ENCODE peak calls at places on chromosome 22, in four cellular contexts. F is lower lobe of right lung, U is tibial artery, Z is DND-41. P is an unnamed sample. For H3K27me3, the result is how much of the 10 kb centered on the place peaks cover.

GRCh38 chr22:42747701-42748513 is 27.2 kb upstream of the A4GALT start:
- DNase-seq in F (no peak), U (no peak), Z (no peak), P (no peak)

GRCh38 chr22:44623771-44624510 is 78.1 kb upstream of the PRR5 start:
- DNase-seq in F (peak), U (no peak), Z (no peak), P (no peak)

GRCh38 chr22:23302171-23303002 is 122.1 kb downstream of the BCR start:
- DNase-seq in F (peak), Z (no peak), U (peak), P (no peak)

GRCh38 chr22:17087176-17088131 is 2.7 kb downstream of the IL17RA start:
- DNase-seq in U (peak), F (no peak), Z (peak), P (no peak)

GRCh38 chr22:36160499-36160942 is at the start of gene APOL3:
- DNase-seq in U (peak), F (peak), Z (peak), P (peak)

GRCh38 chr22:43533131-43533530 is 121.3 kb downstream of the MPPED1 start:
- DNase-seq in U (peak), Z (no peak), F (no peak), P (no peak)

GRCh38 chr22:26734339-26735018 is 77.1 kb downstream of the MIAT start:
- DNase-seq in F (no peak), Z (no peak), U (no peak), P (no peak)

GRCh38 chr22:31313366-31314147 is 21.3 kb upstream of the PIK3IP1 start:
- DNase-seq in Z (peak), U (peak), F (peak), P (peak)

GRCh38 chr22:33451851-33452469 is 393.8 kb upstream of the SYN3 start:
- DNase-seq in Z (no peak), U (no peak), F (no peak), P (no peak)

GRCh38 chr22:45263790-45264269 is 20.9 kb upstream of the UPK3A start:
- DNase-seq in Z (no peak), U (peak), F (peak), P (peak)

GRCh38 chr22:28231423-28231822 is 312.4 kb upstream of the PITPNB start:
- DNase-seq in F (no peak), U (no peak), Z (no peak), P (no peak)

GRCh38 chr22:29004647-29005371 is 56.8 kb downstream of the C22orf31 start:
- DNase-seq in U (no peak), Z (peak), F (peak), P (peak)

GRCh38 chr22:47232197-47232596 is 469.7 kb downstream of the TBC1D22A start:
- DNase-seq in Z (no peak), U (no peak), F (no peak), P (no peak)

GRCh38 chr22:32990187-32990586 is 68.0 kb downstream of the SYN3 start:
- DNase-seq in Z (no peak), F (no peak), U (no peak), P (no peak)

GRCh38 chr22:43441751-43442150 is 29.9 kb downstream of the MPPED1 start:
- DNase-seq in U (no peak), F (no peak), Z (no peak), P (no peak)

GRCh38 chr22:23826510-23827350 is 12.1 kb downstream of the DERL3 start:
- DNase-seq in Z (no peak), F (peak), U (no peak), P (no peak)

GRCh38 chr22:31139066-31139465 is 1.2 kb downstream of the PLA2G3 start:
- DNase-seq in U (no peak), Z (no peak), F (peak), P (no peak)

GRCh38 chr22:27329966-27330645 is 471.4 kb downstream of the MN1 start:
- DNase-seq in Z (no peak), U (no peak), F (no peak), P (no peak)

GRCh38 chr22:30045901-30046715 is 34.2 kb upstream of the HORMAD2 start:
- DNase-seq in F (no peak), Z (no peak), U (no peak), P (no peak)

GRCh38 chr22:29275167-29275566 is 7.1 kb downstream of the EWSR1 start:
- DNase-seq in Z (no peak), F (no peak), U (no peak), P (no peak)

GRCh38 chr22:29713156-29713715 is 6.6 kb upstream of the CABP7 start:
- DNase-seq in Z (no peak), U (no peak), F (no peak), P (no peak)

GRCh38 chr22:24060375-24060788 is 49.3 kb downstream of the CABIN1 start:
- DNase-seq in U (no peak), Z (no peak), F (no peak), P (no peak)

GRCh38 chr22:28894320-28894719 is 10.9 kb downstream of the ZNRF3 start:
- DNase-seq in U (peak), Z (no peak), F (no peak), P (no peak)

GRCh38 chr22:35313311-35314121 is 13.8 kb downstream of the TOM1 start:
- DNase-seq in F (no peak), Z (no peak), U (peak), P (peak)

GRCh38 chr22:48319321-48320047 is 1508.2 kb downstream of the BRD1 start:
- DNase-seq in F (peak), U (peak), Z (no peak), P (no peak)

GRCh38 chr22:32527756-32528155 is 53.1 kb downstream of the FBXO7 start:
- DNase-seq in U (no peak), F (no peak), Z (no peak), P (no peak)

GRCh38 chr22:44733426-44734106 is 18.8 kb upstream of the ARHGAP8 start:
- DNase-seq in F (no peak), U (no peak), Z (no peak), P (no peak)

GRCh38 chr22:25197335-25197734 is 2.3 kb upstream of the CRYBB3 start:
- DNase-seq in F (no peak), U (no peak), Z (no peak), P (no peak)

GRCh38 chr22:25200967-25201366 is 1.3 kb downstream of the CRYBB3 start:
- DNase-seq in Z (no peak), U (no peak), F (no peak), P (no peak)

GRCh38 chr22:25202290-25202921 is 2.7 kb downstream of the CRYBB3 start:
- DNase-seq in Z (peak), F (peak), U (no peak), P (peak)

GRCh38 chr22:25201557-25202273 is 2.1 kb downstream of the CRYBB3 start:
- DNase-seq in Z (no peak), F (no peak), U (no peak), P (no peak)

GRCh38 chr22:25199726-25200520 is at the start of gene CRYBB3:
- DNase-seq in Z (no peak), F (no peak), U (no peak), P (no peak)
- H3K27me3 ChIP-seq in Z (under half), F (under half), U (under half), P (under half)

GRCh38 chr22:39247379-39247778 is 2.6 kb upstream of the PDGFB start:
- DNase-seq in Z (no peak), F (no peak), U (no peak), P (no peak)
- H3K27me3 ChIP-seq in Z (under half), F (under half), U (half or more), P (under half)

GRCh38 chr22:49694462-49695260 is 133.0 kb downstream of the BRD1 start:
- DNase-seq in Z (no peak), U (peak), F (no peak), P (no peak)

GRCh38 chr22:49693848-49694247 is 133.8 kb downstream of the BRD1 start:
- DNase-seq in U (peak), Z (no peak), F (no peak), P (no peak)

GRCh38 chr22:49693416-49693815 is 134.3 kb downstream of the BRD1 start:
- DNase-seq in F (no peak), U (peak), Z (no peak), P (no peak)

GRCh38 chr22:49691256-49691655 is 136.4 kb downstream of the BRD1 start:
- DNase-seq in U (no peak), F (no peak), Z (no peak), P (no peak)

GRCh38 chr22:49692499-49693225 is 135.0 kb downstream of the BRD1 start:
- DNase-seq in Z (no peak), U (peak), F (no peak), P (no peak)
- H3K27me3 ChIP-seq in Z (under half), U (under half), F (under half), P (under half)

GRCh38 chr22:37922177-37922576 is 16.1 kb downstream of the MICALL1 start:
- DNase-seq in U (no peak), Z (peak), F (no peak), P (no peak)

GRCh38 chr22:37925311-37925710 is 19.2 kb downstream of the MICALL1 start:
- DNase-seq in U (no peak), F (no peak), Z (no peak), P (no peak)

GRCh38 chr22:37924386-37925065 is 18.4 kb downstream of the MICALL1 start:
- DNase-seq in Z (no peak), U (no peak), F (no peak), P (no peak)

GRCh38 chr22:37925767-37926166 is 19.7 kb downstream of the MICALL1 start:
- DNase-seq in F (no peak), U (no peak), Z (no peak), P (no peak)

GRCh38 chr22:37923927-37924326 is 17.8 kb downstream of the MICALL1 start:
- DNase-seq in U (no peak), Z (no peak), F (no peak), P (no peak)
- H3K27me3 ChIP-seq in U (under half), Z (under half), F (under half), P (under half)

GRCh38 chr22:49614966-49615965 is 212.4 kb downstream of the BRD1 start:
- DNase-seq in Z (no peak), F (peak), U (peak), P (no peak)
- H3K27me3 ChIP-seq in Z (under half), F (under half), U (under half), P (under half)

DNA sequence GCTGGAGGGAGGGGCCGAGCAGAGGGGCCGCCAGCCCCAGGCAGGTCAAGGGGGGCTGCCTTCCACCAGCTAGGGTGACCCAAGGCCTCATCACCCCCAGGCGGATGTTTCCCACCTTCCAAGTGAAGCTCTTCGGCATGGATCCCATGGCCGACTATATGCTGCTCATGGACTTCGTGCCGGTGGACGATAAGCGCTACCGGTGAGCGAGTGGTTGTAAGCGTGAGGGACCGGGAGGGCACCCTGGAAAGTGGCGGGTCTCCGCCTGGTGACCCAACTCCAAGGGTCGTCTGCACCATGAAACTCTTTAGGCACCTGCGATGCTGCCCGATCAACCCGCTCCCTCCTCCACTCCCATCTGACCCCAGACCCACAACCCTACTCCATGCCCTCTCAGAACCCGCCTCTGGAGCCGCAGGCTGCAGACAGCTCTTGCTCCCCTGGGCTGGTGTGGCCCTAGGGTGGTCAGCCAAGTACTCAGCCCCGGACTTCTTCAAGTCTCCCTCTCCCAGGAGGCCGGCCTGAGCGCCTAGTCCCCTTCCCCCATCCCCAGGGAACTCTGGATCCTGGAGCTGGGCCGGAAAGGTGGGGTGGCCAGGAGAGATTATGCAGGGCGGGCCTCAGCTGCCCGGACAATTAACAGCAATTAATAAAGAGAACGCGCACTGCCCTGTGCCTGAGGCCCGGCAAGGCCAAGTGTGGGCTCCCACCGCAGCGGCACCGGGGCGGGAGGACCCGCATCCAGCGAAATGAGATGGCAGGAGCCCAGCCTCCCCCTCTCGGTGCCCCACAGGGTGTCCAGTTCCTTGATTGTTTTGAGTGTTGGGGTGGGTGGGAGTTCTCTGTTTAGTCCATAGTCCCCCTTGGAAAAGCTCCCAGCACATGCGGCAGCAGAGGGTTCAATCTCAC is 2.8 kb downstream of the TBX1 start:
- DNase-seq in U (no peak), F (no peak), Z (no peak), P (no peak)
- H3K27me3 ChIP-seq in U (half or more), F (half or more), Z (under half), P (under half)

GRCh38 chr22:37425369-37425768 is 1.9 kb downstream of the ELFN2 start:
- DNase-seq in U (no peak), Z (no peak), F (no peak), P (no peak)
- H3K27me3 ChIP-seq in U (half or more), Z (under half), F (half or more), P (under half)

GRCh38 chr22:41092847-41093371 is 517 bp downstream of the EP300 start:
- DNase-seq in F (peak), Z (peak), U (no peak), P (no peak)
- H3K27me3 ChIP-seq in F (under half), Z (under half), U (under half), P (under half)

P was measured in uterus.